ENCODE peak calls at places on chromosomes 13 and 19, in five cellular contexts. J is CD4-positive, CD25-positive, alpha-beta regulatory T cell; U is aorta; P is ACHN; C is T-helper 2 cell. V is an unnamed sample.
A peak's percentile ranks its signal among the peaks of the same experiment; 100 is the strongest.

GRCh38 chr19:10420444-10421239 is at the start of gene PDE4A:
- DNase-seq in J (peak; percentile 58), U (no peak), P (peak; percentile 60), C (peak; percentile 42), V (no peak)

GRCh38 chr13:42681394-42681793 is 100.0 kb upstream of the FAM216B start:
- DNase-seq in J (no peak), U (no peak), P (no peak), C (no peak), V (no peak)

GRCh38 chr13:46051958-46052313 is 610 bp downstream of the ZC3H13 start:
- DNase-seq in J (no peak), U (no peak), P (no peak), C (no peak), V (no peak)

GRCh38 chr19:6402834-6403608 is 10.1 kb upstream of the GTF2F1 start:
- DNase-seq in J (no peak), U (no peak), P (no peak), C (no peak), V (no peak)

GRCh38 chr19:3055741-3056453 is 6.4 kb downstream of the TLE5 start:
- DNase-seq in J (no peak), U (no peak), P (no peak), C (no peak), V (no peak)

GRCh38 chr13:85080726-85081125 is 718.5 kb downstream of the SLITRK6 start:
- DNase-seq in J (no peak), U (no peak), P (no peak), C (no peak), V (no peak)

GRCh38 chr19:2478324-2478755 is 2.4 kb downstream of the GADD45B start:
- DNase-seq in J (peak; percentile 61), U (peak; percentile 83), P (peak; percentile 46), C (peak; percentile 49), V (no peak)

GRCh38 chr19:23071087-23071511 is 45.7 kb upstream of the ZNF730 start:
- DNase-seq in J (no peak), U (no peak), P (no peak), C (no peak), V (no peak)

GRCh38 chr19:18131841-18132596 is 20.9 kb upstream of the PIK3R2 start:
- DNase-seq in J (no peak), U (no peak), P (no peak), C (no peak), V (no peak)

GRCh38 chr19:4456843-4457653 is 546 bp downstream of the UBXN6 start:
- DNase-seq in J (no peak), U (peak; percentile 87), P (peak; percentile 37), C (peak; percentile 50), V (no peak)

GRCh38 chr13:106477303-106477702 is 58.2 kb downstream of the EFNB2 start:
- DNase-seq in J (no peak), U (no peak), P (no peak), C (no peak), V (no peak)